ENCODE peak calls at places on chromosomes 1 and 21, in nine cellular contexts. K is iPS-NIHi11; P is fibroblast of the aortic adventitia; H is activated naive CD4-positive, alpha-beta T cell treated with anti-CD3 and anti-CD28 coated beads, Interleukin-2, amount 10 ng/mL, durations not matched to agents 7 days and 5 days; I is GM03348; U is activated gamma-delta T cell treated with anti-CD3 and anti-CD28 coated beads, Interleukin-2, amount 50 U/mL, for 16 hours; N is stimulated activated CD8-positive, alpha-beta memory T cell treated with anti-CD3 and anti-CD28 coated beads, Interleukin-4, amount 100 ng/mL, for 1 hour; G is AG09309; E is NCI-H526 treated with DMSO at 0.1 percent for 48 hours. J is an unnamed sample.

GRCh38 chr1:170273556-170274501 is 128.1 kb downstream of the NTMT2 start:
- DNase-seq in K (no peak), I (peak; percentile 11), E (no peak), U (no peak), G (peak; percentile 33), N (no peak), H (no peak), P (peak; percentile 83), J (no peak)

GRCh38 chr1:212698467-212699103 is 1.1 kb downstream of the BATF3 start:
- DNase-seq in H (no peak), P (no peak), E (no peak), K (no peak), I (no peak), G (no peak), N (no peak), U (no peak), J (no peak)

GRCh38 chr1:225653463-225654276 is 747 bp upstream of the ENAH start:
- DNase-seq in N (no peak), E (peak; percentile 39), H (peak; percentile 35), P (peak; percentile 73), K (peak; percentile 33), I (peak; percentile 61), G (peak; percentile 13), U (no peak), J (peak; percentile 84)

GRCh38 chr1:52306227-52307006 is 59.6 kb downstream of the CC2D1B start:
- DNase-seq in I (no peak), E (no peak), U (no peak), N (no peak), K (no peak), G (no peak), P (no peak), H (no peak), J (no peak)

GRCh38 chr1:59308839-59309238 is 11.9 kb downstream of the FGGY start:
- DNase-seq in P (no peak), G (no peak), I (no peak), U (no peak), N (no peak), E (no peak), H (no peak), K (no peak), J (no peak)

GRCh38 chr1:46399307-46399706 is 5.2 kb downstream of the FAAH start:
- DNase-seq in G (no peak), N (no peak), P (no peak), E (no peak), U (no peak), H (no peak), K (no peak), I (no peak), J (no peak)

GRCh38 chr1:215269955-215270354 is 187.4 kb downstream of the KCNK2 start:
- DNase-seq in G (no peak), N (no peak), I (no peak), H (no peak), P (no peak), E (no peak), U (no peak), K (peak; percentile 59), J (no peak)

GRCh38 chr1:1955651-1956094 is 36.6 kb upstream of the TMEM52 start:
- DNase-seq in N (no peak), H (no peak), P (no peak), E (no peak), I (no peak), U (no peak), K (no peak), G (no peak), J (no peak)

GRCh38 chr1:18100493-18101063 is 7.0 kb upstream of the IGSF21 start:
- DNase-seq in K (peak; percentile 82), E (peak; percentile 35), P (peak; percentile 65), N (no peak), U (no peak), I (peak; percentile 84), G (peak; percentile 3), H (peak; percentile 58), J (peak; percentile 71)

GRCh38 chr1:234658143-234658542 is 48.2 kb upstream of the IRF2BP2 start:
- DNase-seq in N (no peak), G (peak; percentile 46), I (peak; percentile 65), K (no peak), E (no peak), P (peak; percentile 79), U (no peak), H (no peak), J (peak; percentile 89)

GRCh38 chr1:54558434-54559030 is 10.5 kb downstream of the ACOT11 start:
- DNase-seq in P (no peak), H (no peak), K (peak; percentile 3), N (no peak), E (no peak), U (no peak), I (no peak), G (no peak), J (no peak)

GRCh38 chr1:232470711-232471110 is 159.2 kb downstream of the SIPA1L2 start:
- DNase-seq in N (no peak), H (no peak), E (no peak), I (no peak), U (no peak), P (no peak), G (no peak), K (no peak), J (no peak)

GRCh38 chr21:34191876-34192275 is 118.5 kb downstream of the MRPS6 start:
- DNase-seq in K (no peak), P (no peak), G (no peak), N (no peak), E (no peak), H (no peak), I (no peak), U (no peak), J (no peak)

GRCh38 chr1:22941257-22941656 is 31.4 kb downstream of the LACTBL1 start:
- DNase-seq in E (no peak), G (no peak), K (no peak), I (no peak), P (no peak), H (no peak), U (no peak), N (no peak), J (no peak)

GRCh38 chr1:238892612-238893011 is 493.8 kb upstream of the CHRM3 start:
- DNase-seq in K (peak; percentile 5), H (no peak), N (no peak), E (no peak), U (no peak), I (no peak), P (no peak), G (no peak), J (peak; percentile 10)

GRCh38 chr1:53069663-53070327 is 7.8 kb downstream of the PODN start:
- DNase-seq in H (no peak), P (no peak), G (no peak), N (no peak), U (no peak), K (no peak), I (no peak), E (no peak), J (no peak)

GRCh38 chr1:38125837-38126520 is 79.4 kb upstream of the POU3F1 start:
- DNase-seq in E (no peak), N (no peak), K (no peak), U (no peak), G (no peak), H (no peak), I (no peak), P (no peak), J (no peak)

GRCh38 chr1:69952691-69953090 is 252.7 kb downstream of the LRRC40 start:
- DNase-seq in U (no peak), G (no peak), N (no peak), I (peak; percentile 3), P (no peak), H (no peak), K (no peak), E (no peak), J (no peak)

GRCh38 chr1:11740258-11741192 is 4.6 kb downstream of the AGTRAP start:
- DNase-seq in P (no peak), I (no peak), E (no peak), N (no peak), K (no peak), G (no peak), U (peak; percentile 22), H (peak; percentile 60), J (no peak)

GRCh38 chr1:193456883-193457282 is 270.5 kb upstream of the B3GALT2 start:
- DNase-seq in P (no peak), H (no peak), I (no peak), N (no peak), K (no peak), U (no peak), G (no peak), E (no peak), J (no peak)

GRCh38 chr1:118200836-118201235 is 15.8 kb upstream of the SPAG17 start:
- DNase-seq in G (no peak), H (no peak), I (no peak), K (no peak), U (no peak), P (no peak), E (no peak), N (no peak), J (no peak)

GRCh38 chr21:37208056-37208705 is 59.0 kb downstream of the VPS26C start:
- DNase-seq in K (no peak), G (no peak), P (no peak), E (no peak), U (no peak), I (peak; percentile 56), H (peak; percentile 56), N (no peak), J (no peak)

GRCh38 chr1:81314497-81314896 is 486.2 kb upstream of the ADGRL2 start:
- DNase-seq in I (no peak), U (no peak), G (no peak), H (no peak), E (no peak), P (no peak), K (no peak), N (no peak), J (no peak)